ENCODE peak calls at places on chromosomes 12 and 14, in seven cellular contexts. F, L, X, Y, N, W and H are unnamed samples.

GRCh38 chr14:24911324-24912095 is 138.4 kb downstream of the STXBP6 start:
- DNase-seq in F (no peak), L (peak), X (no peak), Y (no peak), N (peak), W (peak), H (peak)

GRCh38 chr14:23750357-23750756 is 114.2 kb downstream of the DHRS2 start:
- DNase-seq in F (no peak), L (no peak), X (no peak), Y (no peak), N (no peak), W (no peak), H (no peak)

GRCh38 chr14:30355431-30355913 is 203.5 kb upstream of the G2E3 start:
- DNase-seq in F (no peak), L (peak), X (no peak), Y (no peak), N (no peak), W (no peak), H (no peak)

GRCh38 chr12:124523071-124523470 is 44.3 kb downstream of the NCOR2 start:
- DNase-seq in F (no peak), L (no peak), X (peak), Y (no peak), N (no peak), W (no peak), H (no peak)

GRCh38 chr14:28772613-28773012 is 6.0 kb downstream of the FOXG1 start:
- DNase-seq in F (no peak), L (no peak), X (no peak), Y (peak), N (no peak), W (no peak), H (no peak)

GRCh38 chr14:53399057-53399456 is 245.9 kb upstream of the DDHD1 start:
- DNase-seq in F (no peak), L (peak), X (no peak), Y (peak), N (no peak), W (no peak), H (no peak)

GRCh38 chr12:121513464-121514183 is 67.2 kb downstream of the KDM2B start:
- DNase-seq in F (no peak), L (no peak), X (no peak), Y (peak), N (peak), W (no peak), H (no peak)

GRCh38 chr12:46555379-46555778 is 182.8 kb upstream of the SLC38A2 start:
- DNase-seq in F (no peak), L (peak), X (no peak), Y (no peak), N (no peak), W (no peak), H (no peak)

GRCh38 chr12:39378346-39378745 is 64.6 kb downstream of the KIF21A start:
- DNase-seq in F (no peak), L (no peak), X (no peak), Y (no peak), N (no peak), W (no peak), H (no peak)

GRCh38 chr12:126027816-126028215 is 962.6 kb downstream of the AACS start:
- DNase-seq in F (no peak), L (no peak), X (no peak), Y (no peak), N (no peak), W (no peak), H (no peak)

GRCh38 chr12:12482150-12482761 is 80.4 kb downstream of the DUSP16 start:
- DNase-seq in F (no peak), L (no peak), X (no peak), Y (no peak), N (no peak), W (no peak), H (no peak)

GRCh38 chr12:117686911-117687377 is 281.8 kb downstream of the KSR2 start:
- DNase-seq in F (peak), L (no peak), X (no peak), Y (no peak), N (peak), W (peak), H (peak)

DNA sequence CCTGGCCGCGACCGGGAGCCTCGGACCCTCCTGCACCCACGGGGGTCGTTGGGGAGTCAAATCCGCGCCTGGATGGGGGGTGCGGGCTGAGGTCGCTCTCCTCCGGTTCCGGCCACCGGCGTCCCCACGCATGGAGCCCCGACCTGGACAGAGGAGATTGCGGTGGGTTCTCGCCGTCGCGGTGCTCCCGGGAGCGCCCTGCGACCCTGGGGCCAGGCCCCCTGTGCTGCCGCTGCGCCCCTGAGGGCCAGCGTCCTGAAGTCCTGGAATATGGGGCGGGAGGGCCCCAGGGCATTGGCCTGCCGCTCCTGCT is 345 bp downstream of the ASPG start:
- DNase-seq in F (no peak), L (no peak), X (no peak), Y (no peak), N (peak), W (no peak), H (no peak)
- H3K4me3 ChIP-seq in F (no peak), L (no peak), X (peak), Y (peak), N (no peak), W (no peak), H (peak)

GRCh38 chr14:100339757-100340453 is 16.8 kb downstream of the SLC25A47 start:
- DNase-seq in F (no peak), L (no peak), X (peak), Y (no peak), N (peak), W (no peak), H (no peak)

GRCh38 chr14:100340454-100340813 is 17.3 kb downstream of the SLC25A47 start:
- DNase-seq in F (no peak), L (no peak), X (peak), Y (no peak), N (peak), W (no peak), H (no peak)

GRCh38 chr14:100345711-100346110 is 22.6 kb downstream of the SLC25A47 start:
- DNase-seq in F (no peak), L (no peak), X (no peak), Y (no peak), N (no peak), W (no peak), H (no peak)

GRCh38 chr14:100342195-100342594 is 19.1 kb downstream of the SLC25A47 start:
- DNase-seq in F (no peak), L (no peak), X (peak), Y (no peak), N (peak), W (no peak), H (no peak)

GRCh38 chr14:100341301-100342031 is 18.3 kb downstream of the SLC25A47 start:
- DNase-seq in F (peak), L (peak), X (peak), Y (no peak), N (peak), W (peak), H (peak)
- TF ChIP-seq CTCF in F (no peak), L (no peak), X (no peak), Y (no peak), N (no peak), W (no peak), H (no peak)

GRCh38 chr12:113137861-113138783 is 2.6 kb upstream of the RASAL1 start:
- DNase-seq in F (no peak), L (no peak), X (peak), Y (no peak), N (no peak), W (no peak), H (no peak)

GRCh38 chr12:113136990-113137511 is 1.5 kb upstream of the RASAL1 start:
- DNase-seq in F (no peak), L (no peak), X (peak), Y (no peak), N (no peak), W (no peak), H (no peak)

GRCh38 chr12:113134521-113134951 is 1.0 kb downstream of the RASAL1 start:
- DNase-seq in F (no peak), L (no peak), X (no peak), Y (no peak), N (no peak), W (no peak), H (no peak)

GRCh38 chr12:113135178-113136127 is at the start of gene RASAL1:
- DNase-seq in F (no peak), L (no peak), X (peak), Y (peak), N (peak), W (no peak), H (no peak)

GRCh38 chr12:113136128-113136989 is 798 bp upstream of the RASAL1 start:
- DNase-seq in F (no peak), L (no peak), X (peak), Y (no peak), N (peak), W (no peak), H (no peak)
- H3K4me3 ChIP-seq in F (no peak), L (no peak), X (no peak), Y (peak), N (no peak), W (no peak), H (peak)

DNA sequence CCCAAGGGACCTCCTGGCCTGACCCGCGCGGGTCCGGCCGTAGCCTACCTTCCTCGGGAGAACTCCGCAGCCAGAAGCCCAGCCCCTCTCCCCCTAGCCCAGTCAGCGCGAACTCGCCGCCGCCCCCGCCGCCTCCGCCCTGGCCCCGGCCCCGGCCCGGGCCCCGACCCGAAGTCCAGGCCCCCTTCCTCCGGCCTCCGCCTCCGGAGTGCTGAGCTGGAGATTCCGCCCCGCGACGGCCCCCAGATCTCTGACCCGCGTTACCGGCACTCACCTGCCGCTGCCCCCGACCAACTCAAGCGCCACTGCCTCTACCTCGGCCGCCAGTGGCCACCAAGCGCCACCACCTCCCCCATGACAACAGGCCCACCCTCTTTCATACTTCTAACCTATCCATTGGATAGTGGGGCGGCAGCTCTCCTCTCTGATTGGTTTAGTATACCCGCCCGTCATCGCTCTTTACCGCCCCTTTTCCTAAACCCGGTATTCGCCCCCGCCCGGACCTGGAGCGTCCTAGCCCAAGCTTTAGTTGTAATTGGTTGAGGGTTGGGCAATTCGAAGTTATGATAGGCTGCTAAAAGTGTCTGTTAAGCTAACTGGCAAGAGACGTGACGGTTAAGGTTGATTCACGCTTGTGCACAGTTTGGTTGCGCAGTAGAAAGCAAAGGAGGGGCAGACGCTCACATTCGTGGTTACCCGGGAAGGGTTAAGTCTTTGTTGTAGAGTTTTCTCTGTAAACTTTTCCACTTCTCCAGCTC is at the start of gene NUMB:
- DNase-seq in F (peak), L (peak), X (peak), Y (peak), N (peak), W (peak), H (peak)
- TF ChIP-seq CTCF in F (no peak), L (no peak), X (no peak), Y (no peak), N (no peak), W (peak), H (no peak)